ENCODE peak calls at places on chromosomes 7 and 10, in four cellular contexts. K, F, T and O are unnamed samples.

GRCh38 chr10:94061026-94061425 is 67.3 kb downstream of the PLCE1 start:
- DNase-seq in T (no peak), K (no peak), F (no peak), O (no peak)

GRCh38 chr7:4724648-4725013 is 42.5 kb downstream of the FOXK1 start:
- DNase-seq in K (no peak), T (peak; percentile 58), F (no peak), O (no peak)

GRCh38 chr7:43569424-43569823 is 13.5 kb upstream of the STK17A start:
- DNase-seq in K (no peak), T (no peak), F (no peak), O (no peak)

GRCh38 chr7:129572205-129572604 is 39.3 kb upstream of the NRF1 start:
- DNase-seq in T (no peak), F (no peak), K (no peak), O (no peak)

GRCh38 chr7:81430150-81430549 is 339.7 kb downstream of the HGF start:
- DNase-seq in F (no peak), T (no peak), K (no peak), O (no peak)

GRCh38 chr10:124088944-124089343 is 4.5 kb downstream of the CHST15 start:
- DNase-seq in T (no peak), F (no peak), K (no peak), O (no peak)

GRCh38 chr10:97711640-97712267 is 1.8 kb upstream of the MARVELD1 start:
- DNase-seq in K (no peak), F (no peak), T (no peak), O (no peak)

GRCh38 chr7:101373812-101374612 is 11.3 kb downstream of the COL26A1 start:
- DNase-seq in F (no peak), T (no peak), K (no peak), O (peak; percentile 37)

GRCh38 chr10:27642023-27642589 is 103.5 kb downstream of the MKX start:
- DNase-seq in K (no peak), F (no peak), T (no peak), O (no peak)

GRCh38 chr10:118810796-118811195 is 56.0 kb upstream of the CACUL1 start:
- DNase-seq in T (no peak), F (no peak), K (no peak), O (no peak)

GRCh38 chr7:71521506-71521905 is 389.6 kb downstream of the GALNT17 start:
- DNase-seq in T (no peak), K (no peak), F (no peak), O (no peak)

GRCh38 chr7:18151419-18151818 is 123.8 kb upstream of the PRPS1L1 start:
- DNase-seq in T (no peak), K (no peak), F (no peak), O (no peak)

GRCh38 chr7:1664711-1665591 is 5.1 kb upstream of the ELFN1 start:
- DNase-seq in K (peak; percentile 85), T (peak; percentile 16), F (no peak), O (peak; percentile 88)

GRCh38 chr7:150570712-150571465 is 3.7 kb downstream of the GIMAP4 start:
- DNase-seq in K (no peak), T (no peak), F (no peak), O (no peak)
- TF ChIP-seq ETV6 in K (no peak), T (no peak), F (no peak), O (no peak)

GRCh38 chr10:12640550-12640949 is 291.2 kb downstream of the CAMK1D start:
- DNase-seq in K (no peak), F (no peak), T (no peak), O (no peak)
- TF ChIP-seq ATF2 in K (no peak), F (no peak), T (no peak), O (no peak)

DNA sequence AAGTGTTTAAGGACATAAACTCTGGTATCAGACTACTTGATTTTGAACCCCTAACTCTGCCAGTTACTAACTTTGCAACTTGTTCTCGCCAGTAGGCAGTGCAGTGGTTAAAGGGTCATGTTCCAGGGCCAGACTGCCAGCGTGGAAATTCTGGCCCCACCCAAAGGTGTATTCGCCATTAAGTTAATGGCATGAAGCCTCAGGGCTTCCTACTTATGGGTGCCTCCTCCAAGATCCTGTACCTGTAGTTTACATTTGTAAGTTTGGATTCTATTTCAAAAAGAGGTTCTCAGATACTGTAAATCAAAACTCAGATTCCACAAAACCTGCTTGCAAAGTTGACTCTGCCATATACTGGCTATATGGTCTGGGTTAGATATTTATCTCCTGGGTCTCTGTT is 2.8 kb upstream of the PIP start:
- DNase-seq in F (no peak), K (no peak), T (no peak), O (no peak)
- TF ChIP-seq ETV6 in F (no peak), K (no peak), T (no peak), O (no peak)

GRCh38 chr10:89440262-89440661 is 25.9 kb downstream of the IFIT5 start:
- DNase-seq in K (no peak), F (no peak), T (no peak), O (no peak)

GRCh38 chr10:89438525-89438924 is 24.2 kb downstream of the IFIT5 start:
- DNase-seq in K (no peak), F (no peak), T (no peak), O (no peak)

GRCh38 chr10:89442347-89442746 is 28.0 kb downstream of the IFIT5 start:
- DNase-seq in F (no peak), T (no peak), K (no peak), O (no peak)
- TF ChIP-seq ATF2 in F (no peak), T (no peak), K (no peak), O (no peak)

DNA sequence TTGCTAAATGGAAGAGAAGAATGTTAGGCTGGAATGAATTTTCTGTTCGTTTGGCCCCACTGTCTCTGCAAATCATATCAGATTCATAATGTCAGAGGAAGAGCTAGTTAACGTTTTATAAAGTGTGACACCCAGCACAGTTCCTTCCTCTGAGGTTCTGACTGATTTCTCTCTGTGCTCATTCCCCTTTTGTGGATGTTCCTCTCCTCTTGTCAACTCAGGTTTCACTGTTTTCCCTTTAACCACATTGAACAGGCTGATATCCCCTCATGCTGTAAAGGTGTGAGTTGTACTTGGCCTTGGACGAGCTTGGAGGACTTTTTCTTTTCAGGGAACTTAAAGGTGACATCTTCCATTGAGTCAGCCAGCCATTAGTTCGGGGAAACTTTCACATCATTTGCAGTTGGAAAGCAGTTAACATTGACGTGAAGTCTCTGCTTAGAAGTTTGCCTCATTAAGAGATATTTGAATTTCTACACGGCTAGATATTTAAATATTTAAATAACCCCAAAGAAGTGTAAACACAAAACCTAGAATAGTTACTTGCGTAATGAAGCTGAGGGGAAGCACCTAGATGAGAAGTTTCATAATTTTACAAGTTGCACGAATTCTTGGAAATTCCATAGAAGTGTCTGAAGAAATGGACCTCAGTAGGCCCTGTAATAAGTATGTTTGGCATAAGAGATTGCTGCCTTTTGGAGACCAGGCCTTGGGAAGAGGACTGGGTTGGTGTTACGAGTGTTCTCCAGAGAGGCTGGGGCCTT is 101.5 kb upstream of the EGR2 start:
- DNase-seq in K (no peak), T (no peak), F (no peak), O (no peak)
- TF ChIP-seq ETV6 in K (no peak), T (no peak), F (no peak), O (no peak)

GRCh38 chr10:88652621-88653020 is 11.6 kb upstream of the LIPF start:
- DNase-seq in K (no peak), F (no peak), T (no peak), O (no peak)

GRCh38 chr10:88642991-88643390 is 21.3 kb upstream of the LIPF start:
- DNase-seq in T (no peak), F (no peak), K (no peak), O (no peak)

GRCh38 chr10:88642254-88642653 is 22.0 kb upstream of the LIPF start:
- DNase-seq in T (no peak), K (no peak), F (no peak), O (no peak)

GRCh38 chr10:88651131-88651541 is 13.1 kb upstream of the LIPF start:
- DNase-seq in K (no peak), T (no peak), F (no peak), O (no peak)

DNA sequence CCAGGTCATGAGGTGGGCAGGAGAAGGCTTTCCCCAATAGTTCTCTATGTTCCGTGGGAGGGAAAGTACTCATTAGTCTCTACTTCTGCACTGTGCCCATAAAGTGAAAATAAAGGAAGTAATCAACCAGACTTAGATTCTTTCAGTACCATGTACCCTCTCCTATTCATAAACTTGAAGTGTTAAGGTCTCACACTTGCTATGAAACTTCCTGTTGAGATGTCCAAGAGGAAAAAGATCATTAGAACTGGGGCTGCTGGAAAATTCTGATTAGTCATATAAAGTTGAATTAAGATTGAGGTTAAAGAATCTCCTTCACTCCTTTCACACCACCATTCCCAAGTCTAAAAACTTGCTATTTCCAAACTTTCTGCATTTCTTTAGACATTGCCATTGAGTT is 17.0 kb upstream of the LIPF start:
- DNase-seq in K (no peak), F (no peak), T (no peak), O (no peak)
- TF ChIP-seq ATF2 in K (no peak), F (no peak), T (no peak), O (no peak)